ENCODE peak calls at places on chromosome 14, in four cellular contexts. One of them, this sample, is unnamed.

GRCh38 chr14:61599959-61600358 is 95.4 kb upstream of the HIF1A start:
- DNase-seq in WTC11: no peak
- DNase-seq in uterus: no peak
- DNase-seq in tibial artery: no peak
- DNase-seq in this sample: no peak

GRCh38 chr14:72907327-72907826 is 13.5 kb upstream of the DPF3 start:
- DNase-seq in WTC11: no peak
- DNase-seq in uterus: no peak
- DNase-seq in tibial artery: no peak
- DNase-seq in this sample: no peak

GRCh38 chr14:75249251-75249957 is 29.2 kb upstream of the FOS start:
- DNase-seq in WTC11: no peak
- DNase-seq in uterus: no peak
- DNase-seq in tibial artery: peak; percentile 50
- DNase-seq in this sample: peak; percentile 76

GRCh38 chr14:54462048-54462447 is 20.9 kb upstream of the CNIH1 start:
- DNase-seq in WTC11: no peak
- DNase-seq in uterus: no peak
- DNase-seq in tibial artery: no peak
- DNase-seq in this sample: no peak

GRCh38 chr14:54794796-54795195 is 107.8 kb downstream of the GCH1 start:
- DNase-seq in WTC11: no peak
- DNase-seq in uterus: no peak
- DNase-seq in tibial artery: no peak
- DNase-seq in this sample: no peak

GRCh38 chr14:73457050-73457934 is 1.1 kb downstream of the NUMB start:
- DNase-seq in WTC11: peak; percentile 45
- DNase-seq in uterus: no peak
- DNase-seq in tibial artery: peak; percentile 77
- DNase-seq in this sample: peak; percentile 19

GRCh38 chr14:63713765-63714164 is 14.1 kb downstream of the SGPP1 start:
- DNase-seq in WTC11: no peak
- DNase-seq in uterus: no peak
- DNase-seq in tibial artery: no peak
- DNase-seq in this sample: no peak

GRCh38 chr14:93137864-93138263 is 22.1 kb upstream of the ITPK1 start:
- DNase-seq in WTC11: peak; percentile 35
- DNase-seq in uterus: peak; percentile 29
- DNase-seq in tibial artery: no peak
- DNase-seq in this sample: no peak

GRCh38 chr14:23187925-23188324 is 4.5 kb upstream of the SLC7A8 start:
- DNase-seq in WTC11: no peak
- DNase-seq in uterus: no peak
- DNase-seq in tibial artery: no peak
- DNase-seq in this sample: no peak

GRCh38 chr14:81352413-81352812 is 47.7 kb downstream of the STON2 start:
- DNase-seq in WTC11: no peak
- DNase-seq in uterus: no peak
- DNase-seq in tibial artery: no peak
- DNase-seq in this sample: no peak

GRCh38 chr14:100872641-100873071 is 30.9 kb downstream of the RTL1 start:
- DNase-seq in WTC11: no peak
- DNase-seq in uterus: no peak
- DNase-seq in tibial artery: peak; percentile 56
- DNase-seq in this sample: no peak

GRCh38 chr14:28576523-28576922 is 190.1 kb upstream of the FOXG1 start:
- DNase-seq in WTC11: no peak
- DNase-seq in uterus: no peak
- DNase-seq in tibial artery: no peak
- DNase-seq in this sample: no peak

GRCh38 chr14:50320279-50320678 is 8.2 kb downstream of the DMAC2L start:
- DNase-seq in WTC11: no peak
- DNase-seq in uterus: no peak
- DNase-seq in tibial artery: no peak
- DNase-seq in this sample: no peak

GRCh38 chr14:75274899-75275569 is 3.6 kb upstream of the FOS start:
- DNase-seq in WTC11: no peak
- DNase-seq in uterus: no peak
- DNase-seq in tibial artery: peak; percentile 82
- DNase-seq in this sample: peak; percentile 72

GRCh38 chr14:74593241-74593985 is 18.6 kb downstream of the LTBP2 start:
- DNase-seq in WTC11: no peak
- DNase-seq in uterus: no peak
- DNase-seq in tibial artery: no peak
- DNase-seq in this sample: no peak

GRCh38 chr14:55333785-55334485 is 62.7 kb downstream of the FBXO34 start:
- DNase-seq in WTC11: no peak
- DNase-seq in uterus: no peak
- DNase-seq in tibial artery: no peak
- DNase-seq in this sample: no peak

GRCh38 chr14:88546621-88547385 is 8.0 kb downstream of the PTPN21 start:
- DNase-seq in WTC11: no peak
- DNase-seq in uterus: no peak
- DNase-seq in tibial artery: no peak
- DNase-seq in this sample: no peak

GRCh38 chr14:63308723-63309317 is 9.9 kb downstream of the GPHB5 start:
- DNase-seq in WTC11: peak; percentile 62
- DNase-seq in uterus: no peak
- DNase-seq in tibial artery: no peak
- DNase-seq in this sample: no peak

GRCh38 chr14:53380508-53381225 is 227.5 kb upstream of the DDHD1 start:
- DNase-seq in WTC11: no peak
- DNase-seq in uterus: no peak
- DNase-seq in tibial artery: no peak
- DNase-seq in this sample: no peak

GRCh38 chr14:30988509-30988908 is 36.9 kb upstream of the AP4S1 start:
- DNase-seq in WTC11: no peak
- DNase-seq in uterus: no peak
- DNase-seq in tibial artery: no peak
- DNase-seq in this sample: no peak

GRCh38 chr14:103296007-103296406 is 38.0 kb upstream of the EIF5 start:
- DNase-seq in WTC11: no peak
- DNase-seq in uterus: no peak
- DNase-seq in tibial artery: no peak
- DNase-seq in this sample: no peak

GRCh38 chr14:74552623-74553022 is 59.1 kb downstream of the ISCA2 start:
- DNase-seq in WTC11: no peak
- DNase-seq in uterus: peak; percentile 58
- DNase-seq in tibial artery: peak; percentile 94
- DNase-seq in this sample: no peak

GRCh38 chr14:74979442-74980397 is 23.0 kb upstream of the EIF2B2 start:
- DNase-seq in WTC11: peak; percentile 54
- DNase-seq in uterus: no peak
- DNase-seq in tibial artery: peak; percentile 93
- DNase-seq in this sample: no peak

GRCh38 chr14:63496837-63497400 is 46.3 kb downstream of the PPP2R5E start:
- DNase-seq in WTC11: no peak
- DNase-seq in uterus: no peak
- DNase-seq in tibial artery: no peak
- DNase-seq in this sample: no peak

GRCh38 chr14:92252291-92252690 is 70.7 kb upstream of the SLC24A4 start:
- DNase-seq in WTC11: no peak
- DNase-seq in uterus: no peak
- DNase-seq in tibial artery: no peak
- DNase-seq in this sample: no peak

GRCh38 chr14:81323621-81324400 is 76.3 kb downstream of the STON2 start:
- DNase-seq in WTC11: peak; percentile 53
- DNase-seq in uterus: no peak
- DNase-seq in tibial artery: no peak
- DNase-seq in this sample: no peak

GRCh38 chr14:55434805-55435174 is 5.6 kb downstream of the TBPL2 start:
- DNase-seq in WTC11: no peak
- DNase-seq in uterus: no peak
- DNase-seq in tibial artery: no peak
- DNase-seq in this sample: no peak

GRCh38 chr14:50947446-50947845 is 3.2 kb upstream of the PYGL start:
- DNase-seq in WTC11: no peak
- DNase-seq in uterus: no peak
- DNase-seq in tibial artery: no peak
- DNase-seq in this sample: no peak

GRCh38 chr14:71431169-71431525 is 501.1 kb upstream of the RGS6 start:
- DNase-seq in WTC11: no peak
- DNase-seq in uterus: no peak
- DNase-seq in tibial artery: no peak
- DNase-seq in this sample: no peak

GRCh38 chr14:20812576-20812975 is 9.9 kb upstream of the RNASE1 start:
- DNase-seq in WTC11: no peak
- DNase-seq in uterus: no peak
- DNase-seq in tibial artery: no peak
- DNase-seq in this sample: no peak

GRCh38 chr14:89409961-89410360 is 7.1 kb downstream of the FOXN3 start:
- DNase-seq in WTC11: no peak
- DNase-seq in uterus: no peak
- DNase-seq in tibial artery: no peak
- DNase-seq in this sample: no peak

DNA sequence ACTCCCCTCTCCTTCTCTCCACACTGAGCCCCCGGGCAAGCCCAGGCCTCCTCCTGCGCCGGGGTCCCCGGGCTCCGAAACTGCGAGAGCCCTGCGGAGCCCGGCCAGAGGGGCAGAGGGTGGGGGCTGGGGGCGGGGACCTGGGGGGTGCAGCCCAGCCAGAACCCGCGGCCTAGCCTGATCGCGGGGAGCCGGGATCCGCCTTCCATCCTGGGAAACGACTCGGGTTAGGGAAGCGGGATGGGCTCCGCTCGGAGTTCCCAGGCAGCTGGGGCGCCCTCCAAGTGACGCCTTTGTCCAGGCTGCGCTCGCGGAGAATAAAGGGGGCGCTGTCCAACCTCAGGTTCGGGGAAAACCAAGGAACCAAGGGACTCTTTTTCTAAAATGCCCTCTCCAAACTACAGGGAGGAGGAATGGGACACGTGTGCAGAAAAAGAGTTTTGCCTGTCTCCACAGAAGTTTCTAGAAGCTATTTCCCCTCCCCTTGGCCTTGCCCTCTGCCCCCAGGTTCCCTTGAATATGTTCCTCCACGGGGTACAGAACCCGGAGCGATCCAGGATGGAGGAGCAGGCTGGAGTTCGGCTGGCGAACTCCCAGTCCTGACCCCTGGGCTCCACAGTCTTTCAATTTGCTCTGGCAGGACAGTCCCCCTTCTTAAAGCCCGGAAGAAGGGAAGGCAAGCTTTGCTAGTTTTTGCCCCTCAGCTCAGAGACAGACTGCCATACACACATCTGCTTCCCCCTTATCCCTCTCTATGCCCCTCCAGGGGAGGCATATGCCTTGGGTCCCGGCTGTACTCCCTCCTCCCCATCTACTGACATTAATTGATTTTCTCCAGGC is 13.9 kb downstream of the NKX2-1 start:
- DNase-seq in WTC11: peak; percentile 71
- DNase-seq in uterus: no peak
- DNase-seq in tibial artery: no peak
- DNase-seq in this sample: no peak
- TF ChIP-seq CTCF in WTC11: no peak
- TF ChIP-seq CTCF in uterus: no peak
- TF ChIP-seq CTCF in tibial artery: no peak
- TF ChIP-seq CTCF in this sample: no peak

GRCh38 chr14:99561827-99562226 is 42.2 kb downstream of the CCDC85C start:
- DNase-seq in WTC11: no peak
- DNase-seq in uterus: no peak
- DNase-seq in tibial artery: no peak
- DNase-seq in this sample: no peak

GRCh38 chr14:99563749-99564129 is 40.3 kb downstream of the CCDC85C start:
- DNase-seq in WTC11: no peak
- DNase-seq in uterus: no peak
- DNase-seq in tibial artery: no peak
- DNase-seq in this sample: no peak

GRCh38 chr14:99564903-99565259 is 39.1 kb downstream of the CCDC85C start:
- DNase-seq in WTC11: no peak
- DNase-seq in uterus: no peak
- DNase-seq in tibial artery: no peak
- DNase-seq in this sample: no peak

GRCh38 chr14:99564256-99564902 is 39.6 kb downstream of the CCDC85C start:
- DNase-seq in WTC11: no peak
- DNase-seq in uterus: peak; percentile 73
- DNase-seq in tibial artery: peak; percentile 78
- DNase-seq in this sample: no peak

DNA sequence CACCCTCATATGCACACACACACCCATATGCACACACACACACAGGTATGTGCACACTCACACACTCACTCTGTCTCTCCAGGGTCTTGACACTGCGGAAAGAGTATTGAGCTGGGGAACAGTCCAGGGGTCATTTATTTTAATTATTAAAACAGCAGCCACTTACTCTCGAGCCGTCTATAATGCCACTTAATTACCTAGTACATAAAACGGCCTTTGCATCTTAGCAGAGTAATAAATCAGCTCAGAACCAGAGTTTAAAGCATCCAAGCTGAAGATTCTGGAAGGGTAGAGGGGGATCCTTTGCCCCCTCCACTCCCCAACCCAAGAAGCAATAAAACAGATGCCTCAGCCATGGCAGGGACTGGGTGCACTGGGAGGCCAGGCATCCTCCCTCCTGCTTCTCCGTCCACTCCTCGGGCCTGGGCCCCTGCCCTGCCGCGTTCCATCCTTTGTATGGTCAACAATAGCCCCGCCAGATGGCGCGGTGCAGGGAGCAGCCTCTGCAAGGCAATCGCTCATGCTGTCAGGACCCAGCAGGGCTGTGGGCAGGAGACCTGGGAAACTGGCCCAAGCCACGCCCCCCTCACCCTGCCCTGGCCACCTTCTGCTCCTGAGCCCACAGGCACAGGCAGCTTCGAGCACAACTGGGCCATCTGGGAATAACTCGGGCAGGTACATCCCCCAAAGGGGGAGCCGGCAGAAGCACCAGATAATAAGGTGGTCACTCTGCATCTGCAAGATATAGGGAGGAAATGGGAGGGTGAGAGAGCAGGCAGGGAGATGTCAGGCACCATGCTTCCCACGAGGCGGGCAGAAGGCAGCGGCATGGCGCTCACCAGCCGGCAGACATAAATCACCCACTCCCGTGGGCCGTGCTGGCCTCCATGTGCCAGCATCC is 40.9 kb downstream of the CCDC85C start:
- DNase-seq in WTC11: peak; percentile 92
- DNase-seq in uterus: peak; percentile 83
- DNase-seq in tibial artery: peak; percentile 84
- DNase-seq in this sample: no peak
- TF ChIP-seq CTCF in WTC11: no peak
- TF ChIP-seq CTCF in uterus: peak; percentile 52
- TF ChIP-seq CTCF in tibial artery: peak; percentile 38
- TF ChIP-seq CTCF in this sample: no peak

DNA sequence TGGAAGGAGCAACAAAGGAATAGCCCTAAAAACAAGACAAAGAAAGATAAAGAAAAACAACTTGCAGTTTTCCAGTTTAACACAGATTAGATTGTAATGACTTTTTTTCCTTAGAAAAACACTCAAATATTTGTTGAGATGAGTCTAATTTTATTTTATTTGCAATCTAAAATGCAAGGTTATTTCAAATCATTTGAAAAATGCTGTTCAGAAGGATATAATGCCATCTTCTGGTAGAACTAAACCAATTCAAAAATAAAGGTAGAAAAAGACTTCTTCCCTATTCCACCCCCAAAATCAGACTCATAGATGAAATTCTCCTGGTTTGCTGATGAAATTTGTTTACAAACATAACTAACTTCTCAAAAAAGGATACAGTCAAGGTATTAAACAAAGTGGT is 84.5 kb upstream of the TTC7B start:
- DNase-seq in WTC11: no peak
- DNase-seq in uterus: no peak
- DNase-seq in tibial artery: no peak
- DNase-seq in this sample: no peak
- TF ChIP-seq CTCF in WTC11: no peak
- TF ChIP-seq CTCF in uterus: no peak
- TF ChIP-seq CTCF in tibial artery: no peak
- TF ChIP-seq CTCF in this sample: no peak

GRCh38 chr14:90756755-90757345 is 59.4 kb downstream of the TTC7B start:
- DNase-seq in WTC11: peak; percentile 62
- DNase-seq in uterus: no peak
- DNase-seq in tibial artery: no peak
- DNase-seq in this sample: no peak
- TF ChIP-seq CTCF in WTC11: no peak
- TF ChIP-seq CTCF in uterus: no peak
- TF ChIP-seq CTCF in tibial artery: no peak
- TF ChIP-seq CTCF in this sample: no peak